ENCODE peak calls at places on chromosome 19, in five cellular contexts. W, O, D, Y and G are unnamed samples.

GRCh38 chr19:1767464-1767933 is 14.2 kb downstream of the ONECUT3 start:
- DNase-seq in W (no peak), O (no peak), D (peak; percentile 34), Y (peak; percentile 68), G (peak; percentile 5)

GRCh38 chr19:926595-927043 is 784 bp downstream of the ARID3A start:
- DNase-seq in W (no peak), O (no peak), D (no peak), Y (peak; percentile 62), G (no peak)

GRCh38 chr19:48524728-48525127 is 13.1 kb upstream of the LMTK3 start:
- DNase-seq in W (no peak), O (no peak), D (no peak), Y (no peak), G (no peak)

GRCh38 chr19:45440873-45441654 is 17.3 kb upstream of the ERCC1 start:
- DNase-seq in W (no peak), O (no peak), D (no peak), Y (peak; percentile 47), G (no peak)

GRCh38 chr19:46850228-46851203 is at the start of gene AP2S1:
- DNase-seq in W (peak; percentile 98), O (peak; percentile 91), D (peak; percentile 87), Y (peak; percentile 99), G (peak; percentile 99)

GRCh38 chr19:17020380-17020779 is 6.2 kb downstream of the CPAMD8 start:
- DNase-seq in W (no peak), O (no peak), D (no peak), Y (no peak), G (no peak)

GRCh38 chr19:1304197-1304924 is 18.7 kb downstream of the EFNA2 start:
- DNase-seq in W (no peak), O (no peak), D (no peak), Y (no peak), G (no peak)

GRCh38 chr19:48900477-48901452 is 653 bp downstream of the NUCB1 start:
- DNase-seq in W (no peak), O (no peak), D (no peak), Y (peak; percentile 39), G (no peak)

GRCh38 chr19:38792250-38793111 is 3.5 kb downstream of the LGALS7B start:
- DNase-seq in W (no peak), O (no peak), D (peak; percentile 19), Y (peak; percentile 4), G (no peak)

GRCh38 chr19:38250821-38251563 is 5.2 kb downstream of the PPP1R14A start:
- DNase-seq in W (no peak), O (no peak), D (no peak), Y (no peak), G (no peak)

GRCh38 chr19:43422000-43422688 is 7.5 kb downstream of the TEX101 start:
- DNase-seq in W (no peak), O (no peak), D (no peak), Y (no peak), G (no peak)

GRCh38 chr19:6086081-6086858 is 24.0 kb downstream of the RFX2 start:
- DNase-seq in W (no peak), O (no peak), D (no peak), Y (no peak), G (no peak)